ENCODE peak calls at places on chromosomes 16 and 17, in four cellular contexts. R, A, H and N are unnamed samples.

GRCh38 chr16:181668-182021 is 1.4 kb downstream of the HBQ1 start:
- DNase-seq in R (peak; percentile 49), H (no peak), A (no peak), N (no peak)

GRCh38 chr17:48241770-48242497 is 134.4 kb downstream of the SNX11 start:
- DNase-seq in H (no peak), A (no peak), R (no peak), N (no peak)

GRCh38 chr17:17198281-17198680 is 7.9 kb downstream of the PLD6 start:
- DNase-seq in A (no peak), H (no peak), R (no peak), N (no peak)

GRCh38 chr16:90022209-90023077 is 3.2 kb upstream of the DBNDD1 start:
- DNase-seq in H (peak; percentile 90), A (peak; percentile 62), R (peak; percentile 91), N (peak; percentile 92)

GRCh38 chr17:2250140-2251095 is 53.2 kb downstream of the SMG6 start:
- DNase-seq in H (no peak), A (no peak), R (no peak), N (no peak)

GRCh38 chr17:4504188-4504587 is 5.5 kb downstream of the SPNS2 start:
- DNase-seq in R (no peak), H (no peak), A (no peak), N (no peak)

GRCh38 chr17:789160-789840 is 7.1 kb downstream of the MRM3 start:
- DNase-seq in H (no peak), R (no peak), A (no peak), N (no peak)

GRCh38 chr16:67644038-67644437 is 906 bp upstream of the CARMIL2 start:
- DNase-seq in R (no peak), A (no peak), H (no peak), N (no peak)

GRCh38 chr16:78285437-78285917 is 186.0 kb downstream of the WWOX start:
- DNase-seq in R (no peak), A (no peak), H (no peak), N (no peak)

GRCh38 chr17:82419471-82419995 is 1.1 kb upstream of the OGFOD3 start:
- DNase-seq in A (no peak), R (no peak), H (no peak), N (no peak)

GRCh38 chr17:78996781-78997201 is 12.8 kb downstream of the CANT1 start:
- DNase-seq in H (no peak), R (no peak), A (no peak), N (no peak)

GRCh38 chr17:62625870-62626200 is 1.6 kb upstream of the MRC2 start:
- DNase-seq in H (no peak), R (no peak), A (no peak), N (no peak)

GRCh38 chr17:56948491-56948890 is 12.4 kb downstream of the COIL start:
- DNase-seq in H (no peak), R (no peak), A (no peak), N (no peak)

GRCh38 chr16:68514511-68514910 is 24.6 kb upstream of the ZFP90 start:
- DNase-seq in H (no peak), A (no peak), R (no peak), N (no peak)

GRCh38 chr17:8855477-8856204 is 11.8 kb downstream of the PIK3R6 start:
- DNase-seq in A (peak; percentile 97), H (no peak), R (no peak), N (no peak)

GRCh38 chr16:15907863-15908478 is 19.6 kb upstream of the CEP20 start:
- DNase-seq in A (peak; percentile 97), H (peak; percentile 88), R (peak; percentile 84), N (peak; percentile 89)

GRCh38 chr16:595942-596735 is 6.3 kb downstream of the RAB40C start:
- DNase-seq in R (no peak), A (no peak), H (no peak), N (no peak)

GRCh38 chr17:7557825-7558543 is 566 bp upstream of the TNFSF13 start:
- DNase-seq in A (no peak), R (peak; percentile 50), H (no peak), N (peak; percentile 52)

GRCh38 chr16:69236319-69236718 is 49.4 kb downstream of the SNTB2 start:
- DNase-seq in A (no peak), H (no peak), R (no peak), N (no peak)

GRCh38 chr16:871562-872330 is 71.2 kb upstream of the GNG13 start:
- DNase-seq in R (no peak), H (no peak), A (no peak), N (no peak)

GRCh38 chr17:74235040-74235581 is 21.7 kb downstream of the TTYH2 start:
- DNase-seq in R (no peak), H (no peak), A (peak; percentile 34), N (no peak)

GRCh38 chr17:8421571-8421970 is 14.1 kb upstream of the NDEL1 start:
- DNase-seq in A (no peak), H (no peak), R (peak; percentile 27), N (no peak)

GRCh38 chr16:19528666-19529065 is 4.9 kb downstream of the CCP110 start:
- DNase-seq in H (no peak), R (no peak), A (no peak), N (no peak)

GRCh38 chr16:86896976-86897375 is 318.6 kb downstream of the FOXL1 start:
- DNase-seq in A (no peak), R (no peak), H (no peak), N (no peak)

GRCh38 chr16:86895609-86896008 is 317.3 kb downstream of the FOXL1 start:
- DNase-seq in A (no peak), H (no peak), R (no peak), N (no peak)

GRCh38 chr16:86893513-86893912 is 315.2 kb downstream of the FOXL1 start:
- DNase-seq in R (no peak), A (no peak), H (no peak), N (no peak)

GRCh38 chr16:86894168-86894567 is 315.8 kb downstream of the FOXL1 start:
- DNase-seq in H (no peak), R (no peak), A (no peak), N (no peak)

DNA sequence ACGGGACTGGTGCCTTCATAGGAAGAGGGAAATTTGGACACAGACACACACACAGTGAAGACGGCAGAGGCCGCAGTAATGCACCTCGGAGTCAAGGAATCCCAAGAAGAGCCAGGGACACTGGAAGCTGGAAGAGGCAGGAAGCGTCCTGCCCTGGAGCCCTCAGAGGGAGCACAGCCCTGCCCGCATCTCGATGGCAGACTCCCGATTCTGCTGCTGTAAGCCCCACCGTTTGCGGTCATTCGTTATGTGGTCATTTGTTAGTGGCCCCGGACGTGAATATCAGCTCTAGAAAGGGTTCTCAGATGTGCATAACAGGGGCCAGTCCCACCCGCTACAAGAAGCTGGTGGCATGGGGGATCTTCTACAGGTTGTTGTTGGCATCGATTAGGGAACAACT is 316.6 kb downstream of the FOXL1 start:
- DNase-seq in H (no peak), A (no peak), R (no peak), N (no peak)
- TF ChIP-seq POLR2AphosphoS2 in H (no peak), A (no peak), R (no peak), N (no peak)

GRCh38 chr17:33896309-33896708 is 358.8 kb upstream of the CCL2 start:
- DNase-seq in A (no peak), R (no peak), H (no peak), N (no peak)
- TF ChIP-seq POLR2AphosphoS2 in A (no peak), R (no peak), H (no peak), N (no peak)

DNA sequence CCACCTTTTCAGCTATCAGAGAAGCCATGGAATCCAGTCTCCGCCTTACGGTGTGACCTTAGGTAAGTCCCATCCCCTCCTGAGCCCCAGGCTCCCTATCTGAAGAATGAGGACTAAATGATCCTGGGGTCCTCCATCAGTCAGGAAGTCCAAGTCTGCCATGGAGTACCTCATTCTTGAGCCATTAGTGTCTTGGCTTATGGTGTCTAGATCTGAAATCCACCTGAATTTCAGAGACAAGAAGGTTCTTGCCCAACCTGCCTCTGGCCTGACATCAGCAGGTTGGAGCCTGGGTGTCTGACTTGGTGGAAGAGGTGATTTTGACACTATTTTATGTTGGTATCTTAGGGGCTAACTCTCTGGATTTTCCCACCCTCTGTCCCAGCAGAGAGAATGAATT is 47.1 kb downstream of the CNGB1 start:
- DNase-seq in H (no peak), R (no peak), A (no peak), N (no peak)
- TF ChIP-seq POLR2AphosphoS2 in H (no peak), R (no peak), A (no peak), N (no peak)

DNA sequence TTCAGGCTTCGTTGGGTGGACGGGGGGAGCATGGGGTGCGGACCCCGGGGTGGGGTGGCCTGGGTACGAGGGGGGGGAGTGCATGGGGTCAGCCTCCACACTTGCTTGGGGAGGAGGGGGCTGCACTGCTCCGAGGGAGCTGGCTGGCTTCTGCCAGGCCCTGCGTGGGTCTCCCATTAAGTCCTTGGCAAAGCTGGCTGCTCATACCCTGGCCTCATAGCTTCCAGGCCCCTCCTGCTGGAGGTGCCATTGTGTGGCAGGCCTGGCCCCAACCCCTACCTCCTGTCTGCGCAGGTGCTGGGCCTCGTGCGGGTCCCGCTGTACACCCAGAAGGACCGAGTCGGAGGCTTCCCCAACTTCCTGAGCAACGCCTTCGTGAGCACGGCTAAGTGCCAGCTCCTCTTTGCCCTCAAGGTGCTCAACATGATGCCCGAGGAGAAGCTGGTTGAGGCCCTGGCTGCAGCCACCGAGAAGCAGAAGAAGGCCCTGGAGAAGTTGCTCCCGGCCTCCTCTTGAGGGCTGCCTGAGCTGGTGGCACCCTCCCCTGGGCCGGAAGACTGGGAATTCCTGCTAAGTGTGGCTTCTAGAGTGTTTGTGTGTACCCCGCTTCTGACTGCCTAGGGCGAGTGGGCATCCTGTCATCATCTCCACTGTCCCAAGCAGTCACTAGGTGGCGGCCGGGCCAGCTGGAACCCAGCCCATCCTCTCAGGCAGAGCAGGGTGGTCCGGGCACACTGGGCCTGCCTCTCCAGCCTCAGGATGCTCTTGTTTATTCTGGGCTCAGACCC is 1.5 kb downstream of the NUDT16L1 start:
- DNase-seq in H (no peak), A (no peak), R (no peak), N (no peak)
- TF ChIP-seq POLR2AphosphoS2 in H (no peak), A (no peak), R (no peak), N (no peak)

GRCh38 chr17:77049440-77049839 is 91.3 kb upstream of the SEC14L1 start:
- DNase-seq in A (no peak), R (no peak), H (no peak), N (no peak)
- TF ChIP-seq POLR2AphosphoS2 in A (no peak), R (no peak), H (no peak), N (no peak)

DNA sequence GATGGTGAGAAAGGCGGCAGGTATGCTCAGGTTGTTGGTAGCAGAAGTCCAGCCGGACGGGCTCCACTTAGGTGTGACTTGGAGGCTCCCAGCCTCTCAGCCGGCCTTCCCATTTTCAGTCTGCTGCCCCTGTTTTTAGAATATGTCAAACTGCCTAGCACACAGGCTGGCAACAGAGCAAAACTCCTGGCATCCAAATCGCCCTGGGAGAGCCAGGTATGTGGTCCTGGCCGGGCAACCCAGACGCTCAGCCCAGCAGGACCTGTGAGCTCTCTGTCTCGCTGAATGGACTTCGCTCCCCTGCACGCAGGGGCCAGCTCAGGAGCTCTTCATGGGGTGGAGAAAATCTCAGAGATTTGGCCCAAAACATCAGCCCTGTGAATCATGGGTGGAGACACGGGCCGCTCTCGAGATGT is 147.9 kb upstream of the CHMP6 start:
- DNase-seq in H (no peak), R (no peak), A (no peak), N (peak; percentile 20)
- TF ChIP-seq POLR2AphosphoS2 in H (no peak), R (no peak), A (no peak), N (no peak)

GRCh38 chr17:38874505-38875419 is 4.9 kb downstream of the LASP1 start:
- DNase-seq in R (no peak), A (no peak), H (no peak), N (no peak)

GRCh38 chr17:38875477-38876080 is 5.7 kb downstream of the LASP1 start:
- DNase-seq in R (no peak), A (no peak), H (no peak), N (no peak)

GRCh38 chr17:38872671-38873385 is 3.0 kb downstream of the LASP1 start:
- DNase-seq in R (peak; percentile 61), A (no peak), H (no peak), N (peak; percentile 92)

GRCh38 chr17:38871992-38872605 is 2.2 kb downstream of the LASP1 start:
- DNase-seq in A (no peak), H (no peak), R (no peak), N (no peak)

GRCh38 chr17:38873646-38874380 is 4.0 kb downstream of the LASP1 start:
- DNase-seq in H (no peak), R (peak; percentile 66), A (no peak), N (no peak)
- TF ChIP-seq POLR2AphosphoS2 in H (no peak), R (no peak), A (no peak), N (no peak)